ENCODE peak calls at places on chromosome 1, in six cellular contexts. P is stomach, C is brain microvascular endothelial cell, J is endothelial cell, S is MCF 10A, T is B cell. E is an unnamed sample.

GRCh38 chr1:78292361-78292760 is 198.4 kb upstream of the PTGFR start:
- DNase-seq in P (no peak), J (no peak), C (no peak), T (no peak), S (peak; percentile 41), E (no peak)

GRCh38 chr1:201518105-201518504 is 11.2 kb upstream of the CSRP1 start:
- DNase-seq in P (no peak), T (no peak), J (no peak), C (no peak), S (no peak), E (no peak)

GRCh38 chr1:156838972-156839371 is 19.9 kb downstream of the INSRR start:
- DNase-seq in S (peak; percentile 60), C (no peak), J (peak; percentile 50), P (peak; percentile 28), T (peak; percentile 68), E (peak; percentile 47)

GRCh38 chr1:67850611-67851075 is 17.4 kb upstream of the GNG12 start:
- DNase-seq in J (no peak), C (peak; percentile 91), S (peak; percentile 97), P (peak; percentile 88), T (no peak), E (peak; percentile 88)

GRCh38 chr1:236670060-236670459 is 16.2 kb upstream of the ACTN2 start:
- DNase-seq in J (no peak), P (no peak), T (no peak), C (no peak), S (no peak), E (no peak)

GRCh38 chr1:167548059-167548932 is 5.3 kb downstream of the CREG1 start:
- DNase-seq in S (peak; percentile 86), J (no peak), P (no peak), C (peak; percentile 39), T (no peak), E (no peak)

GRCh38 chr1:111948209-111949131 is 41.0 kb downstream of the KCND3 start:
- DNase-seq in S (peak; percentile 74), T (no peak), C (no peak), J (no peak), P (no peak), E (no peak)

GRCh38 chr1:211811848-211812247 is 18.7 kb downstream of the LPGAT1 start:
- DNase-seq in C (no peak), P (no peak), T (no peak), J (no peak), S (no peak), E (no peak)

GRCh38 chr1:229841230-229841629 is 215.2 kb downstream of the URB2 start:
- DNase-seq in T (peak; percentile 38), C (no peak), S (peak; percentile 93), J (no peak), P (no peak), E (no peak)

GRCh38 chr1:33323663-33324477 is 3.0 kb upstream of the A3GALT2 start:
- DNase-seq in J (no peak), P (no peak), S (no peak), T (no peak), C (no peak), E (no peak)

GRCh38 chr1:39170731-39171375 is 33.6 kb upstream of the MACF1 start:
- DNase-seq in P (no peak), C (no peak), S (no peak), T (no peak), J (no peak), E (no peak)

GRCh38 chr1:3817138-3817740 is 20.9 kb upstream of the LRRC47 start:
- DNase-seq in J (no peak), C (no peak), S (no peak), P (no peak), T (no peak), E (no peak)

GRCh38 chr1:228149341-228150020 is at the start of gene GJC2:
- DNase-seq in J (no peak), C (no peak), T (peak; percentile 51), P (no peak), S (peak; percentile 71), E (no peak)

GRCh38 chr1:219317762-219318353 is 144.2 kb downstream of the LYPLAL1 start:
- DNase-seq in J (peak; percentile 5), T (no peak), S (peak; percentile 57), C (no peak), P (no peak), E (peak; percentile 31)

GRCh38 chr1:176576670-176577069 is 113.7 kb downstream of the PAPPA2 start:
- DNase-seq in S (no peak), C (no peak), T (no peak), J (no peak), P (no peak), E (no peak)

GRCh38 chr1:243686149-243686548 is 163.9 kb downstream of the AKT3 start:
- DNase-seq in C (no peak), P (no peak), S (no peak), J (no peak), T (no peak), E (no peak)

GRCh38 chr1:200034821-200035396 is 7.4 kb downstream of the NR5A2 start:
- DNase-seq in T (peak; percentile 30), P (no peak), J (no peak), C (no peak), S (no peak), E (no peak)

GRCh38 chr1:71044833-71045232 is 2.8 kb downstream of the PTGER3 start:
- DNase-seq in T (no peak), P (no peak), J (no peak), C (no peak), S (no peak), E (no peak)

GRCh38 chr1:109815809-109816791 is 52.4 kb upstream of the EPS8L3 start:
- DNase-seq in T (peak; percentile 48), J (no peak), C (no peak), P (no peak), S (no peak), E (no peak)

GRCh38 chr1:23118957-23119792 is 49.5 kb downstream of the LUZP1 start:
- DNase-seq in T (no peak), C (no peak), P (no peak), J (no peak), S (no peak), E (no peak)

GRCh38 chr1:86110451-86111129 is 46.0 kb downstream of the COL24A1 start:
- DNase-seq in C (no peak), P (no peak), S (no peak), T (no peak), J (no peak), E (no peak)

GRCh38 chr1:83641206-83641658 is 357.7 kb downstream of the TTLL7 start:
- DNase-seq in S (peak; percentile 24), C (no peak), T (no peak), J (no peak), P (no peak), E (no peak)

GRCh38 chr1:175935166-175935565 is 191.8 kb upstream of the TNR start:
- DNase-seq in T (no peak), S (no peak), J (no peak), P (no peak), C (no peak), E (no peak)

GRCh38 chr1:44608141-44608540 is 66.1 kb downstream of the TMEM53 start:
- DNase-seq in S (no peak), P (no peak), T (no peak), C (no peak), J (no peak), E (no peak)
- TF ChIP-seq CTCF in S (peak; percentile 14), P (no peak), T (no peak), C (peak; percentile 42), J (no peak), E (no peak)

GRCh38 chr1:178776553-178776952 is 51.5 kb downstream of the RALGPS2 start:
- DNase-seq in T (no peak), S (no peak), P (no peak), J (no peak), C (no peak), E (no peak)

GRCh38 chr1:178772952-178773351 is 47.9 kb downstream of the RALGPS2 start:
- DNase-seq in P (no peak), T (no peak), J (no peak), S (no peak), C (no peak), E (no peak)

GRCh38 chr1:178768423-178768822 is 43.4 kb downstream of the RALGPS2 start:
- DNase-seq in C (no peak), S (peak; percentile 36), P (no peak), T (no peak), J (no peak), E (no peak)

DNA sequence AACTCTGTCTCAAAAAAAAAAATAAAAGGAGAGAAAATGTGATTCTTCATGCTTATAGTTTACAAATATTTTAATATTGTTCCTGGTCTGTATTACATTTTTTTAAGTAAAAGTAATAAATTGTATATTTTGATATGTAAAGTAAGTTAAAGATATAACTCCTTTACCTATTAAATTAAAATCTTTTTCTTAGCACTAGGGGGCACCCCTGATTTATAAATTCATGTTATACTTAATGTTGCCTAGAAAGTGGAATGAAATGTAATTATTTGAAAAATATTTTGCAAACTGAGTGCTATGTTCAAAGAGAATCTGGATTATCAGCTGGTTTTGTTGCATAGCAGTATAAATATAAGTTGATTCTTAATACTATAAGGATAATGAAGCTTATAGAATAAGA is 49.2 kb downstream of the RALGPS2 start:
- DNase-seq in P (no peak), C (no peak), T (no peak), J (no peak), S (peak; percentile 54), E (no peak)
- TF ChIP-seq CTCF in P (peak; percentile 37), C (no peak), T (peak; percentile 51), J (peak; percentile 49), S (peak; percentile 55), E (peak; percentile 28)

DNA sequence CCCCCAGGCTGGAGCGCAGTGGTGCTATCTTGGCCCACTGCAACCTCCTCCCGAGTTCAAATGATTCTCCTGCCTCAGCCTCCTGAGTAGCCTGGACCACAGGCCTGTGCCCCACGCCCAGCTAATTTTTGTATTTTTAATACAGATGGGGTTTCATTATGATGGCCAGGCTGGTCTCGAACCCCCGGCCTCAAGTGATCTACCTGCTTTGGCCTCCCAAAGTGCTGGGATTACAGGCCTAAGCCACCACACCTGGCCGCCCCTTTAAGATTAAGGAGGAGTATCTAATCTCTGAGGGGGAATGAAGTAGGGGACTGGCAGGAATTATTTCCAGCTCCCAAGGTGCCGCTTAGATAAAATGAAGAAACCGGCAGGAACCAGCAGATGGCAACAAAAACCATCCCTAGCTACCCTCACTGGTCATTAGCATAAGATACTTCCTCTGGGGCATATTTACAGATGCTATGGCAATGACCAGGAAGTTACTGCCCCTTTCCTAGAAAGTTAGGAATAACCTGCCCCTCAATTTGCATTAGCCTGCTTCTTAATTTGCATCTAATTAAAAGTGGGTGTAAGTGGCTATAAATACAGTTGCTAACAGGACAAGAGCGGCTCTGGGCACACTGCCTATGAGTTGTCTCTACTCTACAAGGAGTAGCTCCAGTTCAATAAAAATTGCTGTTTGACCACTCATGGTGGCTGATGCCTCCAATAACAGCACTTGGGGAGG is 7.1 kb upstream of the NSUN4 start:
- DNase-seq in P (no peak), C (peak; percentile 29), T (no peak), J (peak; percentile 16), S (peak; percentile 49), E (peak; percentile 51)
- TF ChIP-seq CTCF in P (no peak), C (peak; percentile 60), T (peak; percentile 36), J (no peak), S (no peak), E (no peak)

GRCh38 chr1:80656628-80657019 is 1144.1 kb upstream of the ADGRL2 start:
- DNase-seq in S (peak; percentile 59), C (peak; percentile 29), T (no peak), P (no peak), J (no peak), E (no peak)

GRCh38 chr1:80657048-80657653 is 1143.6 kb upstream of the ADGRL2 start:
- DNase-seq in P (no peak), T (no peak), S (no peak), C (no peak), J (no peak), E (no peak)

GRCh38 chr1:80657707-80658106 is 1143.0 kb upstream of the ADGRL2 start:
- DNase-seq in T (no peak), J (no peak), P (no peak), S (no peak), C (no peak), E (no peak)

GRCh38 chr1:80656011-80656627 is 1144.6 kb upstream of the ADGRL2 start:
- DNase-seq in P (peak; percentile 44), S (peak; percentile 47), C (peak; percentile 12), J (peak; percentile 16), T (peak; percentile 24), E (peak; percentile 49)
- TF ChIP-seq CTCF in P (peak; percentile 33), S (peak; percentile 30), C (peak; percentile 68), J (peak; percentile 55), T (no peak), E (peak; percentile 56)